ENCODE peak calls at places on chromosome 4, in five cellular contexts. One of them, this sample, is unnamed.

GRCh38 chr4:6746721-6747689 is 31.0 kb downstream of the BLOC1S4 start:
- DNase-seq in NCI-H146: no peak
- DNase-seq in effector memory CD8-positive, alpha-beta T cell: no peak
- DNase-seq in NCI-H2081: peak
- DNase-seq in NCI-H1417: peak
- DNase-seq in this sample: no peak

GRCh38 chr4:7189475-7190277 is 2.7 kb upstream of the SORCS2 start:
- DNase-seq in NCI-H146: no peak
- DNase-seq in effector memory CD8-positive, alpha-beta T cell: no peak
- DNase-seq in NCI-H2081: no peak
- DNase-seq in NCI-H1417: peak
- DNase-seq in this sample: no peak

GRCh38 chr4:174604198-174604597 is 81.9 kb upstream of the HPGD start:
- DNase-seq in NCI-H146: no peak
- DNase-seq in effector memory CD8-positive, alpha-beta T cell: no peak
- DNase-seq in NCI-H2081: peak
- DNase-seq in NCI-H1417: peak
- DNase-seq in this sample: no peak

GRCh38 chr4:2142630-2143427 is 83.7 kb downstream of the NAT8L start:
- DNase-seq in NCI-H146: no peak
- DNase-seq in effector memory CD8-positive, alpha-beta T cell: no peak
- DNase-seq in NCI-H2081: no peak
- DNase-seq in NCI-H1417: no peak
- DNase-seq in this sample: no peak

GRCh38 chr4:176525576-176525975 is 205.8 kb downstream of the SPCS3 start:
- DNase-seq in NCI-H146: no peak
- DNase-seq in effector memory CD8-positive, alpha-beta T cell: no peak
- DNase-seq in NCI-H2081: no peak
- DNase-seq in NCI-H1417: no peak
- DNase-seq in this sample: no peak

GRCh38 chr4:161564230-161564834 is 599.5 kb downstream of the FSTL5 start:
- DNase-seq in NCI-H146: no peak
- DNase-seq in effector memory CD8-positive, alpha-beta T cell: no peak
- DNase-seq in NCI-H2081: no peak
- DNase-seq in NCI-H1417: no peak
- DNase-seq in this sample: no peak

GRCh38 chr4:141826260-141826659 is 189.9 kb downstream of the IL15 start:
- DNase-seq in NCI-H146: no peak
- DNase-seq in effector memory CD8-positive, alpha-beta T cell: no peak
- DNase-seq in NCI-H2081: no peak
- DNase-seq in NCI-H1417: no peak
- DNase-seq in this sample: no peak

GRCh38 chr4:179051211-179051610 is 1609.0 kb upstream of the AGA start:
- DNase-seq in NCI-H146: no peak
- DNase-seq in effector memory CD8-positive, alpha-beta T cell: no peak
- DNase-seq in NCI-H2081: no peak
- DNase-seq in NCI-H1417: no peak
- DNase-seq in this sample: no peak

GRCh38 chr4:105140684-105141490 is 5.8 kb upstream of the TET2 start:
- DNase-seq in NCI-H146: no peak
- DNase-seq in effector memory CD8-positive, alpha-beta T cell: peak
- DNase-seq in NCI-H2081: peak
- DNase-seq in NCI-H1417: peak
- DNase-seq in this sample: peak

GRCh38 chr4:74365761-74366160 is 816 bp downstream of the EREG start:
- DNase-seq in NCI-H146: peak
- DNase-seq in effector memory CD8-positive, alpha-beta T cell: no peak
- DNase-seq in NCI-H2081: peak
- DNase-seq in NCI-H1417: peak
- DNase-seq in this sample: no peak

GRCh38 chr4:2288051-2288541 is 26.2 kb upstream of the MXD4 start:
- DNase-seq in NCI-H146: no peak
- DNase-seq in effector memory CD8-positive, alpha-beta T cell: no peak
- DNase-seq in NCI-H2081: no peak
- DNase-seq in NCI-H1417: no peak
- DNase-seq in this sample: no peak

GRCh38 chr4:183758006-183758734 is 99.1 kb downstream of the TRAPPC11 start:
- DNase-seq in NCI-H146: no peak
- DNase-seq in effector memory CD8-positive, alpha-beta T cell: no peak
- DNase-seq in NCI-H2081: no peak
- DNase-seq in NCI-H1417: no peak
- DNase-seq in this sample: no peak

GRCh38 chr4:89781321-89781720 is 55.6 kb downstream of the SNCA start:
- DNase-seq in NCI-H146: no peak
- DNase-seq in effector memory CD8-positive, alpha-beta T cell: no peak
- DNase-seq in NCI-H2081: no peak
- DNase-seq in NCI-H1417: no peak
- DNase-seq in this sample: no peak

GRCh38 chr4:77084019-77084604 is 8.3 kb upstream of the CCNI start:
- DNase-seq in NCI-H146: no peak
- DNase-seq in effector memory CD8-positive, alpha-beta T cell: no peak
- DNase-seq in NCI-H2081: no peak
- DNase-seq in NCI-H1417: no peak
- DNase-seq in this sample: no peak

GRCh38 chr4:133694416-133694815 is 507.2 kb downstream of the PABPC4L start:
- DNase-seq in NCI-H146: no peak
- DNase-seq in effector memory CD8-positive, alpha-beta T cell: no peak
- DNase-seq in NCI-H2081: no peak
- DNase-seq in NCI-H1417: no peak
- DNase-seq in this sample: no peak

GRCh38 chr4:65344278-65344825 is 325.9 kb downstream of the EPHA5 start:
- DNase-seq in NCI-H146: no peak
- DNase-seq in effector memory CD8-positive, alpha-beta T cell: no peak
- DNase-seq in NCI-H2081: no peak
- DNase-seq in NCI-H1417: no peak
- DNase-seq in this sample: no peak

GRCh38 chr4:175386776-175387507 is 425.1 kb downstream of the GPM6A start:
- DNase-seq in NCI-H146: peak
- DNase-seq in effector memory CD8-positive, alpha-beta T cell: no peak
- DNase-seq in NCI-H2081: no peak
- DNase-seq in NCI-H1417: no peak
- DNase-seq in this sample: no peak

GRCh38 chr4:173237722-173238121 is 69.1 kb downstream of the GALNT7 start:
- DNase-seq in NCI-H146: no peak
- DNase-seq in effector memory CD8-positive, alpha-beta T cell: no peak
- DNase-seq in NCI-H2081: no peak
- DNase-seq in NCI-H1417: no peak
- DNase-seq in this sample: no peak

GRCh38 chr4:68162196-68162595 is 32.5 kb upstream of the TMPRSS11F start:
- DNase-seq in NCI-H146: no peak
- DNase-seq in effector memory CD8-positive, alpha-beta T cell: no peak
- DNase-seq in NCI-H2081: no peak
- DNase-seq in NCI-H1417: no peak
- DNase-seq in this sample: no peak

GRCh38 chr4:142563682-142564291 is 282.3 kb downstream of the INPP4B start:
- DNase-seq in NCI-H146: no peak
- DNase-seq in effector memory CD8-positive, alpha-beta T cell: no peak
- DNase-seq in NCI-H2081: no peak
- DNase-seq in NCI-H1417: no peak
- DNase-seq in this sample: no peak

GRCh38 chr4:115711575-115711974 is 598.2 kb upstream of the NDST4 start:
- DNase-seq in NCI-H146: no peak
- DNase-seq in effector memory CD8-positive, alpha-beta T cell: no peak
- DNase-seq in NCI-H2081: no peak
- DNase-seq in NCI-H1417: no peak
- DNase-seq in this sample: no peak

GRCh38 chr4:149999485-150000074 is 78.7 kb upstream of the DCLK2 start:
- DNase-seq in NCI-H146: peak
- DNase-seq in effector memory CD8-positive, alpha-beta T cell: no peak
- DNase-seq in NCI-H2081: peak
- DNase-seq in NCI-H1417: peak
- DNase-seq in this sample: no peak

GRCh38 chr4:167032876-167033275 is 201.4 kb downstream of the SPOCK3 start:
- DNase-seq in NCI-H146: no peak
- DNase-seq in effector memory CD8-positive, alpha-beta T cell: no peak
- DNase-seq in NCI-H2081: no peak
- DNase-seq in NCI-H1417: no peak
- DNase-seq in this sample: peak

GRCh38 chr4:34269593-34269992 is 1974.7 kb downstream of the ARAP2 start:
- DNase-seq in NCI-H146: no peak
- DNase-seq in effector memory CD8-positive, alpha-beta T cell: no peak
- DNase-seq in NCI-H2081: no peak
- DNase-seq in NCI-H1417: no peak
- DNase-seq in this sample: no peak

GRCh38 chr4:25096553-25097443 is 63.5 kb downstream of the SEPSECS start:
- DNase-seq in NCI-H146: no peak
- DNase-seq in effector memory CD8-positive, alpha-beta T cell: no peak
- DNase-seq in NCI-H2081: no peak
- DNase-seq in NCI-H1417: no peak
- DNase-seq in this sample: no peak

GRCh38 chr4:72991889-72992288 is 77.6 kb downstream of the COX18 start:
- DNase-seq in NCI-H146: no peak
- DNase-seq in effector memory CD8-positive, alpha-beta T cell: no peak
- DNase-seq in NCI-H2081: no peak
- DNase-seq in NCI-H1417: no peak
- DNase-seq in this sample: no peak

GRCh38 chr4:164251257-164251656 is 502.7 kb upstream of the SMIM31 start:
- DNase-seq in NCI-H146: no peak
- DNase-seq in effector memory CD8-positive, alpha-beta T cell: no peak
- DNase-seq in NCI-H2081: peak
- DNase-seq in NCI-H1417: no peak
- DNase-seq in this sample: no peak

GRCh38 chr4:155759372-155760252 is 791 bp downstream of the GUCY1B1 start:
- DNase-seq in NCI-H146: no peak
- DNase-seq in effector memory CD8-positive, alpha-beta T cell: no peak
- DNase-seq in NCI-H2081: peak
- DNase-seq in NCI-H1417: no peak
- DNase-seq in this sample: no peak

GRCh38 chr4:44121210-44121609 is 327.4 kb downstream of the KCTD8 start:
- DNase-seq in NCI-H146: no peak
- DNase-seq in effector memory CD8-positive, alpha-beta T cell: no peak
- DNase-seq in NCI-H2081: no peak
- DNase-seq in NCI-H1417: no peak
- DNase-seq in this sample: no peak